ENCODE peak calls at places on chromosome 16, in five cellular contexts. One of them, this sample, is unnamed.

GRCh38 chr16:17832738-17833137 is 362.0 kb upstream of the XYLT1 start:
- DNase-seq in ovary: no peak
- DNase-seq in body of pancreas: no peak
- DNase-seq in A549: no peak
- DNase-seq in H54: no peak
- DNase-seq in this sample: no peak

GRCh38 chr16:5845046-5845445 is 747.5 kb upstream of the EEF2KMT start:
- DNase-seq in ovary: no peak
- DNase-seq in body of pancreas: no peak
- DNase-seq in A549: no peak
- DNase-seq in H54: no peak
- DNase-seq in this sample: no peak

GRCh38 chr16:80231118-80231515 is 309.7 kb upstream of the DYNLRB2 start:
- DNase-seq in ovary: no peak
- DNase-seq in body of pancreas: no peak
- DNase-seq in A549: no peak
- DNase-seq in H54: no peak
- DNase-seq in this sample: no peak

GRCh38 chr16:56475226-56475625 is 23.9 kb downstream of the OGFOD1 start:
- DNase-seq in ovary: no peak
- DNase-seq in body of pancreas: no peak
- DNase-seq in A549: no peak
- DNase-seq in H54: no peak
- DNase-seq in this sample: no peak

GRCh38 chr16:20153444-20153843 is 79.8 kb upstream of the GPR139 start:
- DNase-seq in ovary: no peak
- DNase-seq in body of pancreas: no peak
- DNase-seq in A549: no peak
- DNase-seq in H54: no peak
- DNase-seq in this sample: no peak

GRCh38 chr16:56355221-56355620 is 70.1 kb downstream of the AMFR start:
- DNase-seq in ovary: peak
- DNase-seq in body of pancreas: peak
- DNase-seq in A549: no peak
- DNase-seq in H54: no peak
- DNase-seq in this sample: peak

GRCh38 chr16:77788196-77789084 is at the start of gene VAT1L:
- DNase-seq in ovary: no peak
- DNase-seq in body of pancreas: peak
- DNase-seq in A549: peak
- DNase-seq in H54: peak
- DNase-seq in this sample: no peak

GRCh38 chr16:5852151-5852550 is 754.6 kb upstream of the EEF2KMT start:
- DNase-seq in ovary: no peak
- DNase-seq in body of pancreas: no peak
- DNase-seq in A549: no peak
- DNase-seq in H54: no peak
- DNase-seq in this sample: no peak

GRCh38 chr16:15829460-15829859 is 27.4 kb downstream of the MYH11 start:
- DNase-seq in ovary: peak
- DNase-seq in body of pancreas: peak
- DNase-seq in A549: no peak
- DNase-seq in H54: no peak
- DNase-seq in this sample: peak

GRCh38 chr16:80964351-80964750 is 42.3 kb downstream of the CMC2 start:
- DNase-seq in ovary: no peak
- DNase-seq in body of pancreas: no peak
- DNase-seq in A549: no peak
- DNase-seq in H54: no peak
- DNase-seq in this sample: no peak

GRCh38 chr16:65786916-65787315 is 579.6 kb upstream of the CDH5 start:
- DNase-seq in ovary: no peak
- DNase-seq in body of pancreas: no peak
- DNase-seq in A549: no peak
- DNase-seq in H54: no peak
- DNase-seq in this sample: no peak

GRCh38 chr16:35565626-35566025 is 2106.2 kb downstream of the TP53TG3F start:
- DNase-seq in ovary: no peak
- DNase-seq in body of pancreas: no peak
- DNase-seq in A549: no peak
- DNase-seq in H54: no peak
- DNase-seq in this sample: no peak

GRCh38 chr16:85913141-85913601 is 14.2 kb downstream of the IRF8 start:
- DNase-seq in ovary: no peak
- DNase-seq in body of pancreas: no peak
- DNase-seq in A549: no peak
- DNase-seq in H54: no peak
- DNase-seq in this sample: no peak

GRCh38 chr16:9053006-9053601 is 38.3 kb upstream of the HAPSTR1 start:
- DNase-seq in ovary: no peak
- DNase-seq in body of pancreas: peak
- DNase-seq in A549: peak
- DNase-seq in H54: no peak
- DNase-seq in this sample: peak

GRCh38 chr16:13064821-13065220 is 163.4 kb downstream of the SHISA9 start:
- DNase-seq in ovary: no peak
- DNase-seq in body of pancreas: no peak
- DNase-seq in A549: no peak
- DNase-seq in H54: no peak
- DNase-seq in this sample: no peak

GRCh38 chr16:48538746-48539484 is 71.1 kb downstream of the N4BP1 start:
- DNase-seq in ovary: no peak
- DNase-seq in body of pancreas: peak
- DNase-seq in A549: no peak
- DNase-seq in H54: no peak
- DNase-seq in this sample: no peak

GRCh38 chr16:57479422-57480126 is 6.7 kb downstream of the DOK4 start:
- DNase-seq in ovary: peak
- DNase-seq in body of pancreas: no peak
- DNase-seq in A549: no peak
- DNase-seq in H54: peak
- DNase-seq in this sample: peak

GRCh38 chr16:71287454-71287853 is 1.7 kb downstream of the CMTR2 start:
- DNase-seq in ovary: no peak
- DNase-seq in body of pancreas: no peak
- DNase-seq in A549: no peak
- DNase-seq in H54: no peak
- DNase-seq in this sample: no peak

GRCh38 chr16:69463876-69464275 is 39.5 kb downstream of the CYB5B start:
- DNase-seq in ovary: no peak
- DNase-seq in body of pancreas: no peak
- DNase-seq in A549: no peak
- DNase-seq in H54: no peak
- DNase-seq in this sample: no peak

GRCh38 chr16:28846933-28847273 is 755 bp upstream of the TUFM start:
- DNase-seq in ovary: peak
- DNase-seq in body of pancreas: no peak
- DNase-seq in A549: no peak
- DNase-seq in H54: no peak
- DNase-seq in this sample: no peak

GRCh38 chr16:23699100-23699499 is 13.9 kb downstream of the ERN2 start:
- DNase-seq in ovary: no peak
- DNase-seq in body of pancreas: no peak
- DNase-seq in A549: no peak
- DNase-seq in H54: no peak
- DNase-seq in this sample: peak

GRCh38 chr16:66036775-66037715 is 329.4 kb upstream of the CDH5 start:
- DNase-seq in ovary: no peak
- DNase-seq in body of pancreas: no peak
- DNase-seq in A549: no peak
- DNase-seq in H54: no peak
- DNase-seq in this sample: no peak

GRCh38 chr16:27110524-27110896 is 43.8 kb downstream of the C16orf82 start:
- DNase-seq in ovary: no peak
- DNase-seq in body of pancreas: no peak
- DNase-seq in A549: no peak
- DNase-seq in H54: no peak
- DNase-seq in this sample: no peak

GRCh38 chr16:50547944-50548658 is at the start of gene NKD1:
- DNase-seq in ovary: peak
- DNase-seq in body of pancreas: peak
- DNase-seq in A549: peak
- DNase-seq in H54: peak
- DNase-seq in this sample: peak
- TF ChIP-seq POLR2A in ovary: peak
- TF ChIP-seq POLR2A in body of pancreas: peak
- TF ChIP-seq POLR2A in A549: peak
- TF ChIP-seq POLR2A in H54: peak
- TF ChIP-seq POLR2A in this sample: no peak

GRCh38 chr16:25957707-25958106 is 265.9 kb downstream of the HS3ST4 start:
- DNase-seq in ovary: no peak
- DNase-seq in body of pancreas: no peak
- DNase-seq in A549: no peak
- DNase-seq in H54: no peak
- DNase-seq in this sample: no peak
- TF ChIP-seq POLR2A in ovary: no peak
- TF ChIP-seq POLR2A in body of pancreas: no peak
- TF ChIP-seq POLR2A in A549: no peak
- TF ChIP-seq POLR2A in H54: no peak
- TF ChIP-seq POLR2A in this sample: no peak

DNA sequence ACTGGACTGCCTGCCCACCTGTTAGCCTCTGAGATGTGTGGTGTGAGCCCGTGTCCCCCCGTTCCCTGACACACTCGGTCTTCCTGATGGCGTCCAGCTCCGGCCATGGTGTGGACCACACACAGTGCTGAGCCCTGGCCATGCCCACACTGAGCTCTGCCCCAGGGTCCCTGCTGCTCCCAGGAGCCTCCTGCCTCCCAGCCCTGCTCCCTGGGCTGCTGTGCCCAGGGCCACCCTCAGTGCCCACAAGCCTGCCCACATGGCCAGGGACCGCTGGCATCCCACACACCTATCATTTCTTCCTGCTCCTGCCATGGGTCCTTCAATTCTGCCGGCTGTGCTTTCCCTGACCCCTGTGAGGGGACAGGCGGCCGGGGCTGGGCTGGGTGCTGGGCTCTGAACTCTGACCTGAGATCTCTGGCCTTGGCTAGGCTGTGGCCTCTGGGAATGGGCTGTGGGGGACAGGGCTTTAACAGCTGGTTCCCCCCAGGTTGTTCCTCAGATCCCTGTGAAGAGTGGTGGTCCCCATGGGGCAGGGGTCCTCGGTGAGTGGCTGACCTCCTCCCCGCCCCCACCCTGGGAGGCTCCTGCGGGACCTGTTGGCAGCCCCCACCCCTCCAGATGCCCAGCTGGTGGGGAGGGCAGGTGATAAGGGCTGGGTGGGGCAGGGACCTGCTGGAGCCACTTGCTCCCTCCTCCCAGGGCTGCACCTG is 4.0 kb downstream of the CEMP1 start:
- DNase-seq in ovary: no peak
- DNase-seq in body of pancreas: no peak
- DNase-seq in A549: no peak
- DNase-seq in H54: no peak
- DNase-seq in this sample: no peak
- TF ChIP-seq POLR2A in ovary: no peak
- TF ChIP-seq POLR2A in body of pancreas: no peak
- TF ChIP-seq POLR2A in A549: no peak
- TF ChIP-seq POLR2A in H54: no peak
- TF ChIP-seq POLR2A in this sample: no peak

GRCh38 chr16:3112881-3113574 is 642 bp downstream of the ZNF205 start:
- DNase-seq in ovary: peak
- DNase-seq in body of pancreas: no peak
- DNase-seq in A549: no peak
- DNase-seq in H54: no peak
- DNase-seq in this sample: no peak

GRCh38 chr16:3115011-3115410 is 2.6 kb downstream of the ZNF205 start:
- DNase-seq in ovary: no peak
- DNase-seq in body of pancreas: no peak
- DNase-seq in A549: no peak
- DNase-seq in H54: no peak
- DNase-seq in this sample: no peak

GRCh38 chr16:3115561-3115960 is 3.2 kb downstream of the ZNF205 start:
- DNase-seq in ovary: no peak
- DNase-seq in body of pancreas: no peak
- DNase-seq in A549: no peak
- DNase-seq in H54: no peak
- DNase-seq in this sample: no peak

GRCh38 chr16:3113765-3114479 is 1.5 kb downstream of the ZNF205 start:
- DNase-seq in ovary: no peak
- DNase-seq in body of pancreas: no peak
- DNase-seq in A549: no peak
- DNase-seq in H54: peak
- DNase-seq in this sample: no peak

DNA sequence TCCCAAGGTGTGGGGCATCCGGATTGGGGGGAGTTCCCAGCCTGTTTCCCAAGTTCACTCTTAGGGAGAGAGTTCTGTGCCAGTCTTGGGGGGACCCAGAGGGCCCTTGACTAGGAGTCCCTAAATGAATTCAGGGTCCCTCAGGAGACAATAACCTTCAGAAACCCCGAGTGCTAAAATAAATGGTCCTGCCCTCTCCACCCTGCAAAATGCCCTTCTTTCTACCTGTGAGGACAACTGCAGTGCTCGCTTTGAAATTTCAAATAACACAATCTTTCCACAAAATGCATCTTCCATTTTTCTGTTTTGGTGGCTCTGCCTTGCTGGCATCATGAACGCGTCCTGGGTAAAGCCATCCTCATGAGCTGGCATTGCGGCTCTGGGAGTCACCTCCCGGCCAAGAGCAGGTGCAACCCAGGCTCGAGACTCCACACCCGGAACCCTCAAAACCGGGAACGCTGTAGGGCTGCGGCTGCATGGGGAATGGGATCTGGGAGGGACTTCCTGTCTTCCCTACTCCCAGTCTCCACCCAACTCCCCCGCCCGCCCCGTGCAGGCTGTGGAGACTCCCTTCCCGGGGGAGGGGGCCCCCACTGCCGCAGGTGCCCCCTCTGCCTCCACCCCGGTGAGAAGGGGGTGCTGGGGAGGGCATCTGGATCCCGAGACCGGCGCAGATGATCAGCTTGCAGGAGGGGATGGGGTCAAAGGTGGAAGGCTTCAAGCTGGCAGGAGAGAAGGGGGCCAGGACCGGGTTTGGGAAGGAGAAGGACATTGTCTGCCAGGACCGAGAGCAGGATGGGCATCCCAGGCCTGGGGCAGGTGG is at the start of gene ZNF205:
- DNase-seq in ovary: peak
- DNase-seq in body of pancreas: peak
- DNase-seq in A549: peak
- DNase-seq in H54: peak
- DNase-seq in this sample: peak
- TF ChIP-seq POLR2A in ovary: no peak
- TF ChIP-seq POLR2A in body of pancreas: no peak
- TF ChIP-seq POLR2A in A549: peak
- TF ChIP-seq POLR2A in H54: peak
- TF ChIP-seq POLR2A in this sample: no peak